ENCODE peak calls at places on chromosomes 1 and 21, in six cellular contexts. M, Q, V, Y, L and N are unnamed samples.
A peak's percentile ranks its signal among the peaks of the same experiment; 100 is the strongest.

GRCh38 chr1:193633991-193634390 is 447.6 kb upstream of the B3GALT2 start:
- DNase-seq in M (no peak), Q (no peak), V (no peak), Y (no peak), L (no peak), N (no peak)

GRCh38 chr1:53321776-53322602 is 5.9 kb downstream of the LRP8 start:
- DNase-seq in M (no peak), Q (no peak), V (no peak), Y (no peak), L (no peak), N (no peak)

GRCh38 chr1:184910596-184910995 is 63.7 kb downstream of the NIBAN1 start:
- DNase-seq in M (peak; percentile 61), Q (peak; percentile 56), V (peak; percentile 88), Y (no peak), L (no peak), N (peak; percentile 93)

GRCh38 chr1:166814611-166815010 is 24.7 kb upstream of the POGK start:
- DNase-seq in M (no peak), Q (no peak), V (no peak), Y (no peak), L (no peak), N (no peak)

GRCh38 chr1:231973840-231974239 is 347.2 kb downstream of the DISC1 start:
- DNase-seq in M (no peak), Q (no peak), V (no peak), Y (no peak), L (no peak), N (no peak)

GRCh38 chr1:230753586-230754251 is 6.5 kb downstream of the CAPN9 start:
- DNase-seq in M (peak; percentile 41), Q (no peak), V (peak; percentile 59), Y (peak; percentile 65), L (no peak), N (no peak)

GRCh38 chr1:229887043-229887822 is 179.8 kb upstream of the GALNT2 start:
- DNase-seq in M (no peak), Q (no peak), V (no peak), Y (no peak), L (no peak), N (peak; percentile 66)

GRCh38 chr1:15683411-15684039 is 595 bp upstream of the PLEKHM2 start:
- DNase-seq in M (no peak), Q (no peak), V (no peak), Y (no peak), L (no peak), N (peak; percentile 88)

GRCh38 chr1:3816331-3817137 is 20.2 kb upstream of the LRRC47 start:
- DNase-seq in M (no peak), Q (no peak), V (no peak), Y (no peak), L (no peak), N (no peak)

GRCh38 chr21:35059742-35060141 is 10.6 kb upstream of the RUNX1 start:
- DNase-seq in M (no peak), Q (peak; percentile 33), V (no peak), Y (no peak), L (no peak), N (no peak)

GRCh38 chr1:186220101-186220500 is 155.0 kb downstream of the TPR start:
- DNase-seq in M (no peak), Q (no peak), V (no peak), Y (no peak), L (no peak), N (no peak)

GRCh38 chr1:2235300-2235998 is 7.3 kb downstream of the SKI start:
- DNase-seq in M (no peak), Q (no peak), V (no peak), Y (no peak), L (no peak), N (no peak)

GRCh38 chr1:110060034-110060661 is 10.3 kb downstream of the ALX3 start:
- DNase-seq in M (no peak), Q (no peak), V (no peak), Y (peak; percentile 41), L (peak; percentile 78), N (no peak)

GRCh38 chr1:169513208-169513607 is 27.5 kb upstream of the SLC19A2 start:
- DNase-seq in M (no peak), Q (peak; percentile 15), V (peak; percentile 84), Y (no peak), L (no peak), N (no peak)

GRCh38 chr1:52348704-52349301 is 17.2 kb downstream of the CC2D1B start:
- DNase-seq in M (no peak), Q (peak; percentile 63), V (peak; percentile 53), Y (peak; percentile 52), L (no peak), N (no peak)

GRCh38 chr1:213989071-213989739 is 1.4 kb downstream of the PROX1 start:
- DNase-seq in M (no peak), Q (no peak), V (no peak), Y (peak; percentile 72), L (no peak), N (no peak)

GRCh38 chr1:179091691-179092165 is 9.9 kb downstream of the TOR3A start:
- DNase-seq in M (peak; percentile 62), Q (peak; percentile 64), V (peak; percentile 95), Y (no peak), L (no peak), N (no peak)

GRCh38 chr1:153553691-153554608 is 4.9 kb upstream of the S100A3 start:
- DNase-seq in M (no peak), Q (no peak), V (peak; percentile 47), Y (no peak), L (no peak), N (peak; percentile 80)

GRCh38 chr1:51473716-51474115 is 45.4 kb downstream of the EPS15 start:
- DNase-seq in M (no peak), Q (no peak), V (no peak), Y (no peak), L (no peak), N (no peak)

GRCh38 chr1:210250665-210250997 is 18.0 kb downstream of the SERTAD4 start:
- DNase-seq in M (no peak), Q (no peak), V (peak; percentile 15), Y (peak; percentile 65), L (no peak), N (no peak)

GRCh38 chr1:210252621-210253041 is 20.0 kb downstream of the SERTAD4 start:
- DNase-seq in M (peak; percentile 58), Q (no peak), V (peak; percentile 13), Y (peak; percentile 43), L (no peak), N (no peak)

GRCh38 chr1:210251680-210252490 is 19.3 kb downstream of the SERTAD4 start:
- DNase-seq in M (no peak), Q (no peak), V (no peak), Y (no peak), L (no peak), N (no peak)

GRCh38 chr1:210248341-210248740 is 15.7 kb downstream of the SERTAD4 start:
- DNase-seq in M (no peak), Q (no peak), V (peak; percentile 12), Y (no peak), L (no peak), N (no peak)

DNA sequence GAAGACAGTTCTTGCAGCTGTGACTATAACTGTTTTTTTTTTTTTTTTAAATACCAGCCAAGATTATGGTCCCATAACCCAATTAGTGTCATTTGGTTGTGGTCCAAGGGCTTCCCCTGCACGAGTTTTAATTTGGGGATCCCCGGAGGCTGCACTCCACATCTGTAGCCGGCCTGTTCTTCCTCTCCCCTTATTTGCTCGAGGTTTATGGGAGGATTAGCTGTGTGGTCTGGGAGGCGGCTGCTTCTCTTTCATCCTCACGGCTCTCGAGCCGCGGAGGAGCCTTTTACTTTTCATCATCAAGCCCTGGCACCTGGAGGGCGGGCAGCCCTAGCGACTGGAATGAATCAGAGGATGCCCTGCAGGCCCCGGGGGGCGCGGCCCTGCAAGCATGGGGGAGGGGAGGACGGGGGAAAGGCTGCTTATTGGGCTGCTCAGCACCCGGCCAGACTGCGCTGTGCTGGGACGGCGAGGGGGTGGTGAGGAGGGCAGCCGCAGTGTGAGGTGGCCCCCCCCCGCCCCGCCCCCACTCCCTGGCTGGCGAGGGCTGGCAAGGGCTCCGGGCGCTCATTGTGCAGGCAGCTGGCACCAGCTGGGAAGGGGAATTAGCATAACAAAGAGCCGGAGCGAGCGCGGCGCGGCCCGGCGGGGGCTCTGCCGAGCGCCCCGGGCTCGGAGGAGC is 18.5 kb downstream of the SERTAD4 start:
- DNase-seq in M (peak; percentile 40), Q (no peak), V (peak; percentile 34), Y (peak; percentile 87), L (no peak), N (no peak)
- TF ChIP-seq CTCF in M (no peak), Q (no peak), V (no peak), Y (no peak), L (no peak), N (no peak)

DNA sequence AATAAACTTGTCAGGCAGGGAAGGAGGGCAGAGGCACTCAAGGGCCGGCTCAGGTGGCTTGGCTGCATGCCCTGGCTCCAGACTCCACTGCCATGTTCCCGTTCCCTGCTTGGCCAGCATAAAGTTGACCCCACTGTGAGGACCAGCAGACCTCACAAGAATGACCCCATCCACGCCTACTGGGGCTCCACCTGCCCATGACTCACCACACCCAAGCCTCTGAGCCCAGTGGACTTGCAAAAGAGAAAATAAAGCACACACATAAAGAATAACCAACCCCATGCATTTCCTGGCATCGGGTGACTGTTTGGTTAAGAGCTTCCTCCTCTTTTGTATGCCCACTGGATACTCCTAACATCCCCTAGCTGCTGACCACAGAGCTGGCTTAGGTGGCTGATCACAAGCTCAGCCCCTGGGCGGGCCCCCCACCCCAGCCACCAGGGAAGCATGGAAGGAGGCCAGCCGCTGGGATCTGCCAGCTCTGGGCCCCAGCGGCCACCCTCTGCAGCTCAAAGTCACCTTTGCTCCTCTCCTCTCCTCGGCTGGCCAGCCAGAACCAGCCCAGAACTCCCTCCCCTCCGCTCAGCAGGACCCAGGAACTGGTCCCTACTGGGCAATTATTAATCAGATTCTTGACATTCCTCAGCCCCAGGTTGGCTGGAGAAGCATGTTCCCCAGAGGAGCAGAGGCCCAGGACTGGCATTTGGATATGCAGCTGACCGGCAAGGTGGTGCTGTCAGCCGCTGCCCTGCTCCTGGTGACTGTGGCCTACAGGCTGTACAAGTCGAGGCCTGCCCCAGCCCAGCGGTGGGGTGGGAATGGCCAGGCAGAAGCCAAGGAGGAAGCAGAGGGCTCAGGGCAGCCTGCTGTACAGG is at the start of gene KLHDC7A:
- DNase-seq in M (no peak), Q (no peak), V (no peak), Y (no peak), L (no peak), N (no peak)
- H3K4me3 ChIP-seq in M (no peak within 1 kb of the TSS), Q (no peak within 1 kb of the TSS), V (no peak within 1 kb of the TSS), Y (no peak within 1 kb of the TSS), L (no peak within 1 kb of the TSS), N (no peak within 1 kb of the TSS)

GRCh38 chr1:248625971-248626370 is 8.9 kb downstream of the OR2T11 start:
- DNase-seq in M (no peak), Q (no peak), V (no peak), Y (no peak), L (no peak), N (no peak)

GRCh38 chr1:248618878-248619277 is 16.0 kb downstream of the OR2T11 start:
- DNase-seq in M (peak; percentile 28), Q (no peak), V (peak; percentile 52), Y (peak; percentile 75), L (peak; percentile 57), N (no peak)

GRCh38 chr1:248625166-248625565 is 9.7 kb downstream of the OR2T11 start:
- DNase-seq in M (no peak), Q (no peak), V (no peak), Y (no peak), L (no peak), N (no peak)

GRCh38 chr1:248618119-248618518 is 16.8 kb downstream of the OR2T11 start:
- DNase-seq in M (no peak), Q (no peak), V (no peak), Y (no peak), L (no peak), N (no peak)

GRCh38 chr1:248622491-248623106 is 12.3 kb downstream of the OR2T11 start:
- DNase-seq in M (no peak), Q (no peak), V (peak; percentile 46), Y (no peak), L (no peak), N (no peak)
- TF ChIP-seq CTCF in M (peak; percentile 62), Q (no peak), V (peak; percentile 46), Y (peak; percentile 60), L (peak; percentile 67), N (no peak)

GRCh38 chr1:150152182-150152536 is 2.4 kb downstream of the PLEKHO1 start:
- DNase-seq in M (no peak), Q (no peak), V (no peak), Y (no peak), L (no peak), N (no peak)
- H3K4me3 ChIP-seq in M (peak overlapping the region; percentile 89), Q (peak overlapping the region; percentile 91), V (peak overlapping the region; percentile 77), Y (no peak overlapping the region), L (peak overlapping the region; percentile 69), N (no peak overlapping the region)